ENCODE peak calls at places on chromosomes 6 and 20, in five cellular contexts. G, I, Y, E and Q are unnamed samples.
A peak's percentile ranks its signal among the peaks of the same experiment; 100 is the strongest.

GRCh38 chr6:13924949-13925881 is at the start of gene RNF182:
- DNase-seq in G (no peak), I (no peak), Y (no peak), E (no peak), Q (no peak)

GRCh38 chr6:35360349-35361138 is 18.2 kb downstream of the PPARD start:
- DNase-seq in G (peak; percentile 76), I (peak; percentile 62), Y (no peak), E (no peak), Q (peak; percentile 71)

GRCh38 chr6:40956871-40957270 is 82.2 kb downstream of the UNC5CL start:
- DNase-seq in G (peak; percentile 67), I (no peak), Y (no peak), E (no peak), Q (no peak)

GRCh38 chr6:113458368-113459010 is 398.7 kb upstream of the MARCKS start:
- DNase-seq in G (peak; percentile 57), I (no peak), Y (no peak), E (no peak), Q (no peak)

GRCh38 chr6:43699564-43700186 is 12.1 kb upstream of the MRPS18A start:
- DNase-seq in G (peak; percentile 27), I (no peak), Y (no peak), E (no peak), Q (no peak)

GRCh38 chr6:70176853-70177550 is 125.9 kb downstream of the COL9A1 start:
- DNase-seq in G (no peak), I (no peak), Y (no peak), E (no peak), Q (no peak)

GRCh38 chr20:57988422-57988821 is 240.0 kb downstream of the ANKRD60 start:
- DNase-seq in G (no peak), I (no peak), Y (no peak), E (no peak), Q (no peak)

GRCh38 chr20:40807771-40808170 is 118.7 kb upstream of the MAFB start:
- DNase-seq in G (no peak), I (no peak), Y (no peak), E (no peak), Q (no peak)

GRCh38 chr20:22106308-22106938 is 401.0 kb downstream of the PAX1 start:
- DNase-seq in G (no peak), I (no peak), Y (no peak), E (no peak), Q (no peak)

GRCh38 chr6:124964084-124964763 is 2.0 kb downstream of the RNF217 start:
- DNase-seq in G (peak; percentile 39), I (peak; percentile 49), Y (peak; percentile 68), E (no peak), Q (no peak)

GRCh38 chr6:54516331-54516730 is 208.1 kb downstream of the TINAG start:
- DNase-seq in G (no peak), I (no peak), Y (no peak), E (no peak), Q (no peak)

GRCh38 chr20:43558412-43559146 is at the start of gene SGK2:
- DNase-seq in G (peak; percentile 67), I (no peak), Y (no peak), E (peak; percentile 65), Q (no peak)

GRCh38 chr6:100126682-100127484 is 132.9 kb upstream of the MCHR2 start:
- DNase-seq in G (no peak), I (no peak), Y (no peak), E (no peak), Q (no peak)

GRCh38 chr6:30344868-30345671 is at the start of gene RPP21:
- DNase-seq in G (peak; percentile 78), I (peak; percentile 70), Y (peak; percentile 83), E (peak; percentile 85), Q (peak; percentile 95)

GRCh38 chr6:82914511-82914910 is 151.1 kb downstream of the UBE3D start:
- DNase-seq in G (no peak), I (no peak), Y (no peak), E (no peak), Q (no peak)

GRCh38 chr6:12884983-12885382 is 168.4 kb downstream of the PHACTR1 start:
- DNase-seq in G (no peak), I (no peak), Y (no peak), E (no peak), Q (no peak)

DNA sequence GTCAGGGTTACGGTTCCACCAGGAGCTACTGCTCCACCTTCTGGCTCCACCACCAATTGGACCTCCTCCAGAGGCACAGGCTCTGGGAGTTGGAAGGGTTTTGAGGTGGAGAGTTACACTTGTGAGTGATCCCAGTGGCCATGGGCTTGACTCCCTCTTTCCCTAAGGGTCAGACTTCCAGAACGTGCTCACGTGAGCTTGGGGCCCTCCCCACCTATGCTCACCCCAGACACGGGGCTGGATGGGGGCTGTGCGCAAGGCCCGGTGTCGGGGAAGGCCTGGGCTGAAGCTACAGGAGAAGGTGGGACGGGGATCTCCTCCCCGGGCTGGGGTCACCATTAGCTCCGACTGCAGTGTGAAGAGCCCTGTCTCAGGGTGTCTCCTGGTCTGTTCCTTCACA is 1.4 kb downstream of the AGER start:
- DNase-seq in G (no peak), I (no peak), Y (no peak), E (no peak), Q (peak; percentile 68)
- H3K4me1 ChIP-seq in G (peaks cover 2% of the 10 kb centered on the region), I (peaks cover 51% of the 10 kb centered on the region), Y (peaks cover 14% of the 10 kb centered on the region), E (no peaks in the 10 kb centered on the region), Q (no peaks in the 10 kb centered on the region)

DNA sequence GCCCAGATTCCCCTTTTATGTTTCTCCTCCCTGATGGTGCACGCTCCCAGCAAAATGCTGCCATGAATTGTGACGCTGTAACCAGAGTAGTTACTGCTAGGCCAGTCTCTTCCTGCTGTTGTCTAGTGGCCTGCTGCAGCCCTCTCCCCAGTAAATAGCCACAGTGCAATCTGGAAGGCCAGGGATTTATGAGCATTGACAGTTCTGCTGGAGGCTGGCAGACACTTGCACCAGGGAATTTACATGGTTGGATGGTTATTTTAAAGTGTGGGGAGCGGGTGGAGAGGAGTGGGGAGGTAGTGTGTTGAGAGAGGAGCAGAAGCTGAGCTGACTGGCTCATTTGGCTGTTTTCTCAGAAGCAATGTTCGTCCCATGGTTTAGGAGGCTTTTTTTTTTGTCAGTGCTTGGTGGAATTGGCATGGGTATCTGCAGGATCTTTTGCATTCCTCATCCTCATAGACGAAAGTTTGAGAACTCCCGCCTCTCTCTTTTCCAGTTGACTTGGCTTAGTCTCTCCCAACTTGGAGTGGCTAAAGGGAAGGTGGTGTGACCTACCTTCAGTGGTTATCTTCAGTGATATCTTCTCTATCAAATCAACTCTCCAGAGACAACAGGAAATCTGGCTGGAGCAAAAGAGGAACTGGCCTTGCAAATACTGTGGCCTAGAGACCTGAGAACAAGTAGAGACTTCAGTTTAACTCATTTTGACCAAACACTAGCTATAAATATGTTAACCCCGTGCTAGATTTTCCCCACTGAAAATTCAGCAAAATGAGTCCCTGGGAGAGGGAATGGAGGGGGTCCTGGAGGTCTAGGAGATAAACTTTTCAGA is 99.2 kb upstream of the VSTM2L start:
- DNase-seq in G (no peak), I (no peak), Y (no peak), E (no peak), Q (no peak)
- H3K4me3 ChIP-seq in G (no peak overlapping the region), I (no peak overlapping the region), Y (no peak overlapping the region), E (no peak overlapping the region), Q (no peak overlapping the region)

DNA sequence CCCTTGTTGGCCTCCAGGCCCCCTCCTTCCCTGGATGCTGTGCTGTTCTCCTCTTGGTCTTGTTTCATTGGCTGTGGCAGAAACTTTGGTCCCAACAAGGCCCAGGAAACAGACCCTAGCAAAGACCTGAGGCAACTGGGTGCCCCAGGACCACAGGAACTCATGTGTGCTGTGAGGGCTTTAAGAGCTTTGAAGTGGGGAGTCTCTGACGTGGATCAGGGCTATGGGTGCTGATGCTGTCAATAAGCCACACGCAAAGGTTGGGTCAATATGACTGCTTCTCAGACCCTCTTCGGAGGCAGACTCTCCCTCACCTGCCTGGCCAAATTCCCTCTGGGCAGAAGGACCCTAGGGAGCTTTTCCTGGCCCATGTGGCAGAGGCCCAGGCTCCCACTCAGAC is 91.5 kb upstream of the MLN start:
- DNase-seq in G (no peak), I (no peak), Y (no peak), E (no peak), Q (no peak)
- H3K27ac ChIP-seq in G (no peak overlapping the region), I (no peak overlapping the region), Y (peak overlapping the region; percentile 60), E (no peak overlapping the region), Q (no peak overlapping the region)

DNA sequence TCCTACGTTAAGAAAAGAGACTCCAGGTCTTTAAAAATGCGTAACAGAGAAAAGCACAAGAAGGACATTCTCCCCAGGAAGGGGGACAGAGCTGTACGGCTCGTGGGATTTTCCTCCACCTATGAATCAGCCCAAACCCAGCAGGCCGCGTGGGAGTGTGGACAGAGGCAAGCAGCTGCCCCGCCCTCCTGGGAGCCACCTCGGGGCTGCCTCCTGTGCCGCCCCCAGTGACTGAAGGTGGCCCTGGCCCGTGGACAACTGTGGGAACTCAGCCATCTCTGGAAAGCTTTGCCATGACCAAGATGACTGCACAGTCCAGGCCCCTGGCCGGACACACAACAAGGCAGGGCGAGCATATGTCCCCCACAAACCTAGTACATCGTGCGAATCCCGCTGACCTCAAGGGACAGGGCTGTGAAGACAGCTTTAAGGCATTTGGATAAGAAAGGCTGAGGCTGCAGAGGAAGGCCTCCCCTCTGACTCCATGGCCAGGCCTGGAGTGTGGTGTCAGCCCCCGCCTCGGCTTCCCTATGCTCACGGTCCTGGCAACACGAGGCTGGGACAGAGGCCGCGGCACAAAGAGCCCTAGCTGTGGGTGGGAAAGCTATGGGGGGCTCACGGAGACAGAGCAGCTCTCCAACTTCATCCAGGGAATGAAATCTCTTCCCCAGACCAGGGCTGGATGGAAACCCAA is 26.9 kb downstream of the PXDC1 start:
- DNase-seq in G (peak; percentile 32), I (no peak), Y (no peak), E (no peak), Q (peak; percentile 90)
- H3K4me1 ChIP-seq in G (no peaks in the 10 kb centered on the region), I (no peaks in the 10 kb centered on the region), Y (no peaks in the 10 kb centered on the region), E (no peaks in the 10 kb centered on the region), Q (no peaks in the 10 kb centered on the region)

GRCh38 chr6:27250955-27251671 is 3.6 kb downstream of the PRSS16 start:
- DNase-seq in G (peak; percentile 55), I (no peak), Y (peak; percentile 30), E (peak; percentile 98), Q (peak; percentile 70)
- H3K4me3 ChIP-seq in G (peak overlapping the region; percentile 53), I (peak overlapping the region; percentile 57), Y (peak overlapping the region; percentile 38), E (peak overlapping the region; percentile 69), Q (peak overlapping the region; percentile 44)

DNA sequence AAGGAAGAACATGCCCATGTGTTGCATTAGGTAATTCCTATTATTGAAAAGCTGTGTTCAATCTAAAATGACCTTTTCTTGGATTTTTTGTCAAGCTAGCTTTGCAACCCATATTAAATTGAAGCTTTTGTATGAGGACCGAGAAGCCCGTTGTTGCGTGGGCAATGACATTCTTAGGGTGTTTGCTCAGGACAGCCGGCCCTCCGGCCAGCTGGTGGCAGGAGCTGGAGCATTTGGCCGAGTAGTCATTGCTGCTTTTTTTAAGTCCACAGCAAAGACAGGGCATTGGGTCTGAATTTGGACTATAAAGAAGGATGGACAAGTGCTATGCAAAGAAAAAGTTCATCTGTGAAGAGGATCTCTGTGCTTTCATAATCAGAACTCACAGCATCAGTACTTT is 365.8 kb downstream of the SAMD5 start:
- DNase-seq in G (no peak), I (no peak), Y (no peak), E (no peak), Q (no peak)
- H3K27ac ChIP-seq in G (no peak overlapping the region), I (no peak overlapping the region), Y (no peak overlapping the region), E (no peak overlapping the region), Q (no peak overlapping the region)

GRCh38 chr6:11788043-11788442 is 9.4 kb upstream of the ADTRP start:
- DNase-seq in G (no peak), I (no peak), Y (no peak), E (no peak), Q (no peak)

GRCh38 chr6:11791354-11792107 is 12.9 kb upstream of the ADTRP start:
- DNase-seq in G (no peak), I (no peak), Y (no peak), E (no peak), Q (no peak)

GRCh38 chr6:11793277-11793676 is 14.7 kb upstream of the ADTRP start:
- DNase-seq in G (no peak), I (no peak), Y (no peak), E (no peak), Q (no peak)

GRCh38 chr6:11785953-11786579 is 7.5 kb upstream of the ADTRP start:
- DNase-seq in G (no peak), I (no peak), Y (no peak), E (no peak), Q (no peak)

GRCh38 chr6:11789754-11790153 is 11.2 kb upstream of the ADTRP start:
- DNase-seq in G (peak; percentile 45), I (no peak), Y (no peak), E (no peak), Q (no peak)
- H3K4me1 ChIP-seq in G (no peaks in the 10 kb centered on the region), I (no peaks in the 10 kb centered on the region), Y (no peaks in the 10 kb centered on the region), E (no peaks in the 10 kb centered on the region), Q (no peaks in the 10 kb centered on the region)